ENCODE peak calls at places on chromosomes 11 and 22, in seven cellular contexts. E is stomach; Q is thoracic aorta; U is stimulated activated CD4-positive, alpha-beta T cell treated with anti-CD3 and anti-CD28 coated beads, Interleukin-15, amount 100 ng/mL, for 1 hour; F is keratinocyte; S is naive thymus-derived CD4-positive, alpha-beta T cell; Z is HFFc6. C is an unnamed sample.

GRCh38 chr11:2466069-2466801 is 21.4 kb downstream of the KCNQ1 start:
- DNase-seq in U (no peak), S (no peak), F (no peak), Q (no peak), Z (no peak), E (peak), C (no peak)

GRCh38 chr11:120324932-120325810 is at the start of gene TLCD5:
- DNase-seq in F (no peak), S (no peak), Z (peak), U (no peak), Q (no peak), E (peak), C (peak)

GRCh38 chr11:35260342-35260985 is 121.5 kb downstream of the CD44 start:
- DNase-seq in U (no peak), Q (no peak), S (no peak), Z (peak), F (no peak), E (no peak), C (no peak)

GRCh38 chr11:105968021-105968697 is 53.9 kb downstream of the MSANTD4 start:
- DNase-seq in S (no peak), F (no peak), U (no peak), Q (no peak), E (no peak), Z (no peak), C (no peak)

GRCh38 chr11:66314561-66315497 is 2.0 kb downstream of the CD248 start:
- DNase-seq in U (no peak), F (no peak), E (no peak), Z (no peak), S (no peak), Q (no peak), C (no peak)

GRCh38 chr22:22720724-22721261 is 76.4 kb downstream of the GGTLC2 start:
- DNase-seq in F (no peak), Z (no peak), Q (no peak), E (no peak), U (no peak), S (no peak), C (no peak)

GRCh38 chr11:65606876-65607613 is 7.0 kb downstream of the MAP3K11 start:
- DNase-seq in E (peak), S (no peak), Q (peak), U (no peak), F (peak), Z (peak), C (no peak)

GRCh38 chr11:92152245-92152644 is 72.4 kb upstream of the FAT3 start:
- DNase-seq in F (no peak), Q (no peak), U (no peak), E (no peak), Z (no peak), S (no peak), C (no peak)

GRCh38 chr11:2825886-2826678 is 59.5 kb downstream of the CDKN1C start:
- DNase-seq in Q (peak), F (peak), E (no peak), S (no peak), U (no peak), Z (peak), C (no peak)

GRCh38 chr11:57116654-57117053 is 65.1 kb upstream of the LRRC55 start:
- DNase-seq in Z (peak), E (peak), Q (no peak), S (no peak), F (no peak), U (no peak), C (peak)

GRCh38 chr11:132106336-132106982 is 736.0 kb downstream of the NTM start:
- DNase-seq in E (no peak), Q (no peak), U (no peak), S (no peak), F (no peak), Z (no peak), C (no peak)

GRCh38 chr11:2853997-2854560 is 31.5 kb downstream of the CDKN1C start:
- DNase-seq in F (no peak), E (no peak), S (no peak), Q (no peak), U (no peak), Z (no peak), C (no peak)

GRCh38 chr22:36986242-36986821 is 32.9 kb downstream of the TST start:
- DNase-seq in U (no peak), S (no peak), Z (no peak), E (peak), F (no peak), Q (no peak), C (no peak)

GRCh38 chr22:50640857-50641647 is 13.1 kb upstream of the ARSA start:
- DNase-seq in Z (no peak), F (no peak), U (no peak), S (no peak), Q (no peak), E (peak), C (no peak)

GRCh38 chr22:50175191-50175461 is 4.6 kb downstream of the PANX2 start:
- DNase-seq in S (no peak), F (no peak), Z (no peak), Q (no peak), U (no peak), E (no peak), C (no peak)

GRCh38 chr22:31938258-31938657 is 6.1 kb upstream of the YWHAH start:
- DNase-seq in F (no peak), S (no peak), E (no peak), U (no peak), Z (no peak), Q (no peak), C (no peak)

GRCh38 chr11:1308745-1309497 is 511 bp downstream of the TOLLIP start:
- DNase-seq in E (no peak), S (no peak), F (no peak), Z (no peak), U (no peak), Q (no peak), C (no peak)

GRCh38 chr11:62652156-62653006 is 721 bp downstream of the INTS5 start:
- DNase-seq in Q (no peak), E (no peak), S (no peak), Z (no peak), F (no peak), U (no peak), C (no peak)